ENCODE peak calls at places on chromosomes 6 and 20, in five cellular contexts. R is H1, L is mesenchymal stem cell, E is IMR-90, G is trophoblast cell. W is an unnamed sample.
A peak's percentile ranks its signal among the peaks of the same experiment; 100 is the strongest.

GRCh38 chr20:17580905-17581304 is 11.0 kb downstream of the DSTN start:
- DNase-seq in E (no peak), R (no peak), L (peak; percentile 53), G (no peak), W (no peak)

GRCh38 chr6:46888031-46888430 is 33.7 kb downstream of the ADGRF5 start:
- DNase-seq in R (no peak), G (peak; percentile 39), L (peak; percentile 57), E (no peak), W (no peak)

GRCh38 chr20:7667194-7667593 is 273.1 kb downstream of the HAO1 start:
- DNase-seq in L (no peak), E (no peak), G (no peak), R (no peak), W (no peak)

GRCh38 chr20:56628873-56629463 is at the start of gene TFAP2C:
- DNase-seq in L (peak; percentile 79), R (no peak), E (no peak), G (peak; percentile 93), W (peak; percentile 84)

GRCh38 chr6:108752733-108753392 is 95.4 kb upstream of the ARMC2 start:
- DNase-seq in G (no peak), L (no peak), E (no peak), R (no peak), W (no peak)

GRCh38 chr6:12033770-12034169 is 21.7 kb downstream of the HIVEP1 start:
- DNase-seq in G (no peak), L (peak; percentile 40), R (no peak), E (peak; percentile 56), W (no peak)

GRCh38 chr6:57048577-57048976 is 2.1 kb downstream of the KIAA1586 start:
- DNase-seq in E (peak; percentile 25), L (peak; percentile 12), R (no peak), G (no peak), W (no peak)

GRCh38 chr6:26389349-26389799 is 6.5 kb downstream of the BTN2A2 start:
- DNase-seq in E (no peak), G (no peak), L (no peak), R (no peak), W (peak; percentile 75)

GRCh38 chr6:40356242-40356910 is 230.8 kb downstream of the LRFN2 start:
- DNase-seq in E (no peak), R (no peak), L (no peak), G (no peak), W (no peak)

GRCh38 chr20:53708129-53708968 is 114.7 kb upstream of the ZNF217 start:
- DNase-seq in R (no peak), L (peak; percentile 61), E (peak; percentile 85), G (no peak), W (no peak)

GRCh38 chr6:31541059-31541657 is 645 bp downstream of the DDX39B start:
- DNase-seq in E (peak; percentile 50), L (peak; percentile 64), G (peak; percentile 33), R (no peak), W (peak; percentile 80)

GRCh38 chr6:134477991-134478635 is 160.2 kb upstream of the SGK1 start:
- DNase-seq in R (no peak), G (no peak), L (no peak), E (peak; percentile 71), W (no peak)

GRCh38 chr6:154039231-154039842 is at the start of gene OPRM1:
- DNase-seq in E (no peak), G (no peak), R (peak; percentile 73), L (peak; percentile 47), W (peak; percentile 86)

GRCh38 chr6:111418971-111419693 is 63.9 kb downstream of the REV3L start:
- DNase-seq in E (peak; percentile 80), G (no peak), L (peak; percentile 52), R (no peak), W (peak; percentile 11)

GRCh38 chr20:24771651-24772061 is 177.4 kb upstream of the CST7 start:
- DNase-seq in G (no peak), L (no peak), R (no peak), E (no peak), W (no peak)

GRCh38 chr20:8305449-8305978 is 173.4 kb downstream of the PLCB1 start:
- DNase-seq in L (peak; percentile 27), G (peak; percentile 62), R (peak; percentile 72), E (peak; percentile 33), W (peak; percentile 84)

GRCh38 chr6:118283759-118284158 is 264.3 kb upstream of the PLN start:
- DNase-seq in E (peak; percentile 68), L (peak; percentile 71), R (no peak), G (peak; percentile 23), W (peak; percentile 57)

GRCh38 chr6:45845546-45845945 is 170.1 kb downstream of the CLIC5 start:
- DNase-seq in E (no peak), L (no peak), G (no peak), R (no peak), W (no peak)

GRCh38 chr6:32947552-32948465 is 5.1 kb downstream of the HLA-DMA start:
- DNase-seq in R (peak; percentile 15), G (peak; percentile 46), L (peak; percentile 30), E (peak; percentile 64), W (peak; percentile 74)

GRCh38 chr6:100202417-100203194 is 208.6 kb upstream of the MCHR2 start:
- DNase-seq in R (no peak), L (peak; percentile 95), E (peak; percentile 93), G (peak; percentile 50), W (no peak)

GRCh38 chr6:119179842-119180241 is 101.4 kb upstream of the FAM184A start:
- DNase-seq in R (no peak), L (no peak), E (no peak), G (no peak), W (no peak)

GRCh38 chr6:4413073-4413472 is 277.7 kb upstream of the ECI2 start:
- DNase-seq in R (no peak), G (no peak), E (peak; percentile 87), L (peak; percentile 49), W (no peak)

GRCh38 chr20:13098720-13099355 is 90.1 kb downstream of the SPTLC3 start:
- DNase-seq in L (no peak), E (no peak), G (peak; percentile 49), R (no peak), W (no peak)

GRCh38 chr6:27672113-27672799 is 199.4 kb upstream of the ZNF184 start:
- DNase-seq in R (peak; percentile 86), L (peak; percentile 60), E (peak; percentile 52), G (no peak), W (peak; percentile 99)

GRCh38 chr6:16392010-16392409 is 153.6 kb downstream of the GMPR start:
- DNase-seq in E (no peak), R (no peak), G (no peak), L (no peak), W (no peak)

GRCh38 chr6:90928051-90928450 is 341.2 kb upstream of the MAP3K7 start:
- DNase-seq in E (no peak), G (no peak), R (no peak), L (no peak), W (no peak)

GRCh38 chr6:113853252-113853651 is 3.9 kb upstream of the MARCKS start:
- DNase-seq in R (no peak), L (no peak), G (no peak), E (no peak), W (no peak)

GRCh38 chr6:75368864-75369402 is 84.3 kb upstream of the TMEM30A start:
- DNase-seq in G (no peak), L (no peak), E (no peak), R (no peak), W (no peak)

GRCh38 chr6:747921-748320 is 55.0 kb upstream of the EXOC2 start:
- DNase-seq in L (no peak), R (no peak), G (no peak), E (no peak), W (no peak)

GRCh38 chr6:6661684-6662083 is 73.2 kb downstream of the LY86 start:
- DNase-seq in L (peak; percentile 45), R (no peak), E (peak; percentile 8), G (peak; percentile 28), W (no peak)

GRCh38 chr6:13641315-13641714 is 26.2 kb downstream of the NOL7 start:
- DNase-seq in R (no peak), G (no peak), L (no peak), E (peak; percentile 23), W (no peak)

GRCh38 chr20:42472198-42472597 is 717.5 kb downstream of the PTPRT start:
- DNase-seq in G (no peak), L (no peak), R (no peak), E (no peak), W (no peak)

GRCh38 chr6:6315660-6316059 is 4.8 kb downstream of the F13A1 start:
- DNase-seq in L (peak; percentile 39), G (peak; percentile 20), R (no peak), E (peak; percentile 11), W (peak; percentile 70)

GRCh38 chr6:42021847-42022754 is 28.2 kb upstream of the TAF8 start:
- DNase-seq in E (no peak), L (no peak), G (no peak), R (no peak), W (no peak)
- H2BK5ac ChIP-seq in E (no peak overlapping the region), L (no peak overlapping the region), G (no peak overlapping the region), R (peak overlapping the region; percentile 71), W (no peak overlapping the region)

DNA sequence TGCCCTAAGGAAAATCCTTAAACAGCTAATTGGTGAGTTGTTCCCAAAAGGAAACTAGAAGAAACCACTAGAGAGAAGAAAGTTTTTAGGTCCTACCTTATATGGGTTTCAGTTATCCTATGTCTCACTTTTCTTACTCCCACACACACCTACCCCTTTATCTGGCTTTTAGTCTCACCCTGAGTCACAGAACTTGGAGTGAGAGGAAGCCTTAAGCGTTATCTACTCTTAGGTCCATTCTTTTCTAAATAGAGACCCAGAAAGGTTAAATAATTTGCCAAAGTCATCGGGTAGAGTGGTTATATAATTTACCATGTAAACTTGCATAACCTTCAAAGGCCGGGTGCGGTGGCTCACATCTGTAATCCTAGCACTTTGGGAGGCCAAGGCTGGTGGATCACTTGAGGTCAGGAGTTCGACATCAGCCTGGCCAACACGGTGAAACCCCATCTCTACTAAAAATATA is 4.3 kb upstream of the RPP21 start:
- DNase-seq in R (no peak), G (no peak), L (no peak), E (peak; percentile 54), W (no peak)
- H3K36me3 ChIP-seq in R (peaks cover 6% of the 10 kb centered on the region), G (peaks cover 22% of the 10 kb centered on the region), L (peaks cover 64% of the 10 kb centered on the region), E (peaks cover 25% of the 10 kb centered on the region), W (peaks cover 2% of the 10 kb centered on the region)

DNA sequence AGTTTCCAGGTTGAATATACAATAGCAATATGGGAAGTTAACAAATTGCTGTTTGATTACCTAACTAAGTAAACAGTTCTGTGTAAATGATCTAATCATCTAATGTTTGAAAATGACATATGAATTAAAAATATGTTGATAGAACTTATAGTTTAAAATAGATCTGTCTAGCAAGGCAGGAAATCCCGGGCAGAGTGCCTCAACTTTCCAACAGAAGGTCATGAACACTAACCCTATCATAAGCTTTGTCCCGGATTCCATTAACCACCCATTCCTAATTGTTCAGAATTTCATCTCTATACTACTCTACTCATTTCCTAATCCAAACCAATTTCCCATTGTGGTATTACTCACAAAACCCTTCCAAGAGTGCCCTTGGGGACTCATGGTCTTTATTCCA is 10.2 kb downstream of the TAAR1 start:
- DNase-seq in L (no peak), R (no peak), G (no peak), E (no peak), W (no peak)
- H3K4me2 ChIP-seq in L (no peak overlapping the region), R (no peak overlapping the region), G (no peak overlapping the region), E (no peak overlapping the region), W (no peak overlapping the region)

DNA sequence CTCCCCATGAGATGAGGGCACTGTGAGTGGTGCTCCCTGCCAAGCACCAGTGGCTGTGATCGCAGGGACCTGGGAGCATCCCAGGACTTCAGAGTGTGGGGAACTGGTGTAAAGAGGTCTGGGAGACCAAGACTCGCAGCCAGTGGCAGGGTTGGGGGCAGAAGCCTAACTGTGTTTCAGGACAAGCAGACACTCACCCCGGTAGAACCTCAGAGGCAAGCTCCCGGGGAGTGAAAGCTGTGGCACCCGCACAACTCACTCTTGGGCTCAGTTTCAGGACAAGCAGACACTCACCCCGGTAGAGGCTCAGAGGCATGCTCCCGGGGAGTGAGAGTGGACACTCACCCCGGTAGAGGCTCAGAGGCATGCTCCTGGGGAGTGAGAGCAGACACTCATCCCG is 112.8 kb downstream of the ASXL1 start:
- DNase-seq in G (no peak), E (no peak), R (no peak), L (no peak), W (no peak)
- H2BK5ac ChIP-seq in G (no peak overlapping the region), E (peak overlapping the region; percentile 8), R (peak overlapping the region; percentile 77), L (no peak overlapping the region), W (no peak overlapping the region)